ENCODE peak calls at places on chromosomes 12 and 14, in nine cellular contexts. C is lower lobe of right lung, Q is fibroblast of villous mesenchyme, O is gastrocnemius medialis, D is left lung, U is mesothelial cell of epicardium, V is sigmoid colon, M is PC-3, J is RWPE1. R is an unnamed sample.

GRCh38 chr14:103016071-103016470 is 41.3 kb downstream of the CDC42BPB start:
- DNase-seq in C (no peak), Q (no peak), O (peak; percentile 60), D (no peak), U (no peak), V (no peak), M (no peak), J (no peak), R (no peak)

GRCh38 chr12:93365616-93366015 is 12.1 kb upstream of the NUDT4 start:
- DNase-seq in C (no peak), Q (no peak), O (no peak), D (no peak), U (no peak), V (no peak), M (no peak), J (no peak), R (no peak)

GRCh38 chr12:64627781-64628180 is 17.5 kb downstream of the RASSF3 start:
- DNase-seq in C (no peak), Q (peak; percentile 77), O (no peak), D (no peak), U (no peak), V (no peak), M (no peak), J (no peak), R (peak; percentile 89)

GRCh38 chr12:112714166-112714565 is 77.4 kb upstream of the RPH3A start:
- DNase-seq in C (no peak), Q (no peak), O (no peak), D (no peak), U (no peak), V (no peak), M (peak; percentile 13), J (no peak), R (no peak)

GRCh38 chr14:68987653-68988036 is 8.5 kb upstream of the ACTN1 start:
- DNase-seq in C (no peak), Q (no peak), O (no peak), D (no peak), U (no peak), V (no peak), M (no peak), J (no peak), R (no peak)

GRCh38 chr14:53491256-53491905 is 338.3 kb upstream of the DDHD1 start:
- DNase-seq in C (no peak), Q (peak; percentile 74), O (no peak), D (no peak), U (no peak), V (no peak), M (peak; percentile 21), J (peak; percentile 26), R (peak; percentile 6)

GRCh38 chr14:75273272-75274044 is 5.2 kb upstream of the FOS start:
- DNase-seq in C (no peak), Q (peak; percentile 99), O (no peak), D (peak; percentile 48), U (no peak), V (peak; percentile 74), M (no peak), J (no peak), R (peak; percentile 83)

GRCh38 chr12:57091633-57092528 is 3.0 kb downstream of the NAB2 start:
- DNase-seq in C (no peak), Q (no peak), O (no peak), D (no peak), U (no peak), V (peak; percentile 66), M (no peak), J (no peak), R (no peak)

GRCh38 chr14:89266754-89267153 is 150.3 kb downstream of the FOXN3 start:
- DNase-seq in C (no peak), Q (no peak), O (no peak), D (no peak), U (no peak), V (no peak), M (no peak), J (no peak), R (peak; percentile 14)

GRCh38 chr12:22467190-22467589 is 77.2 kb downstream of the C2CD5 start:
- DNase-seq in C (no peak), Q (peak; percentile 67), O (no peak), D (no peak), U (no peak), V (no peak), M (no peak), J (no peak), R (no peak)

GRCh38 chr14:51860836-51861583 is 598 bp downstream of the GNG2 start:
- DNase-seq in C (no peak), Q (peak; percentile 33), O (no peak), D (no peak), U (no peak), V (no peak), M (peak; percentile 43), J (no peak), R (no peak)

GRCh38 chr12:51630256-51630880 is 39.3 kb downstream of the SCN8A start:
- DNase-seq in C (no peak), Q (no peak), O (no peak), D (no peak), U (no peak), V (no peak), M (no peak), J (no peak), R (no peak)

GRCh38 chr12:51910168-51910567 is 2.9 kb downstream of the ACVRL1 start:
- DNase-seq in C (no peak), Q (no peak), O (no peak), D (no peak), U (no peak), V (peak; percentile 17), M (no peak), J (no peak), R (peak; percentile 51)

GRCh38 chr14:96053600-96054381 is 14.6 kb downstream of the C14orf132 start:
- DNase-seq in C (no peak), Q (peak; percentile 88), O (peak; percentile 70), D (peak; percentile 63), U (peak; percentile 27), V (peak; percentile 91), M (peak; percentile 20), J (no peak), R (peak; percentile 94)

GRCh38 chr14:96051231-96051630 is 12.1 kb downstream of the C14orf132 start:
- DNase-seq in C (no peak), Q (no peak), O (no peak), D (no peak), U (no peak), V (no peak), M (no peak), J (no peak), R (no peak)

GRCh38 chr14:96053236-96053599 is 14.1 kb downstream of the C14orf132 start:
- DNase-seq in C (no peak), Q (no peak), O (no peak), D (no peak), U (no peak), V (no peak), M (no peak), J (no peak), R (no peak)

GRCh38 chr14:96052541-96053105 is 13.5 kb downstream of the C14orf132 start:
- DNase-seq in C (no peak), Q (no peak), O (no peak), D (no peak), U (peak; percentile 28), V (no peak), M (no peak), J (no peak), R (no peak)

DNA sequence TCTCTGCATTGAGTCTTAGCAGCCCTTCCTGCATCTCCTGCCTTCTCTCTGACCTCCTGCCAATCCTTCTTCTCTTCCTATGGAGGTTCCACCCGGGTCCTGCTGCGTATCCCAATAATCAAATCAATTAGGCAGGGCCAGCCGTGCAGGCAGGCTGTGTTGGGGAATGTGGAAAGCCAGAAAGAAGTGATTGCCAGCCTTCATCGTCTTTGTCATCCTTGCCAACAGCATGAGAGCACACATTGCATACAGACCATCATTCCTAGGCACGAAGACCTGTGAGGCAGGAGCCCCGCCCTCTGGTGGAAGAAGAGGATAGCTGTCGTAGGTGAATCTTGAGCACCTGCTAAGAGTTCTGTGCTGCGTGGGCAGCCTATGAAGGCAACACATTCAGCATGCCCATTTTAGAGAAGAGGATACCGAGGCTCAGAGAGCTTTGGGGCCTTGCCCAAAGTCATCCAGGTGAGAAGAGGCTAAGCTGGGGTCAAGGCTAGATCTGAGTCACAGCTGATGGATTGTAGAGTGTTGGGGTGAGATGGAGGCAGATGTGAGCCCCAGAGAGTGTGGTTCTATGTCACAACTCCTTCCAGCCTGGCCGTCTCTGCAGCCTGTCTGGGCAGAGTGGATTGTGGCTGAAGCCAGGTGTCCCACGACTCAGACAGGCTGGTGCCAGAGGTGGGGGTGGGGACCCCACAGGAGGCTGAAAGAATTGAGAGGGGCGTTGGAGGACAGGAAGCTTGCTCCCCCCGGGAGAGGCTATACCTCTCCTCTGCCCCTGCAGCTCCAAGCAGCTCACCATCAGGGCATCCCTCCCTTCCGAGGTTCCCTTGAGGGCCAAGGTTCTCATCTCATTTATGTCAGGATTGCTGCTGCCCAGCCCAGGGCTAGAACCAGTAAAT is 12.7 kb downstream of the C14orf132 start:
- DNase-seq in C (no peak), Q (no peak), O (no peak), D (no peak), U (peak; percentile 25), V (no peak), M (peak; percentile 15), J (no peak), R (no peak)
- TF ChIP-seq CTCF in C (no peak), Q (peak; percentile 22), O (no peak), D (no peak), U (no peak), V (no peak), M (peak; percentile 53), J (no peak), R (no peak)

DNA sequence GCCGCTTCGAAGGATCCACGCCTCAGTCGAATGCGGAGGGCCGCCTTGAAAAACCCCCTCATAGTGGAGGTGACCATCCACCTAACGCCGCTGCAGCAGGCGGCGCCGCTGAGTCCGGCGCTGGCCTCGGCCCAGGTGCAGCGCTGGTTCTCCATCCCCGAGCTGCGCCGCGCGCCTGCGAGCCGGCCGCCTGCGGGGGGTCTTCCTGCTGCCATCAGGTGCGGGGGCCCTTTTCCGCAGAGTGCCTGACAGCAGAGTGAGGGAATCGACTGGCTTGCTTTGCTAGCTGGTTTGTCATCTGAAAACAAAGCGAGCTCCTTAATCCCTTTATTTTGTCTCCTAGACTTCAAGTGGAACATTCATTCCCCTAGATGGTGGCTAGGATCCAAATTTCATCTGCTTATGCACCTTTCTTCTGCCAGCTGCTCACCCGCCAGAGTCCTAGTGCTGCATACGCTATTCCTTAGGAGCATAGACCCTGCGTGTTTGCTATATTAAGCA is 10.4 kb upstream of the DNAL1 start:
- DNase-seq in C (peak; percentile 55), Q (no peak), O (peak; percentile 39), D (no peak), U (peak; percentile 47), V (peak; percentile 72), M (peak; percentile 40), J (no peak), R (peak; percentile 24)
- TF ChIP-seq CTCF in C (no peak), Q (peak; percentile 23), O (no peak), D (no peak), U (no peak), V (peak; percentile 18), M (peak; percentile 54), J (no peak), R (peak; percentile 16)

GRCh38 chr12:69595689-69596088 is 10.4 kb downstream of the CCT2 start:
- DNase-seq in C (no peak), Q (no peak), O (no peak), D (no peak), U (no peak), V (no peak), M (no peak), J (no peak), R (no peak)
- TF ChIP-seq CTCF in C (no peak), Q (no peak), O (no peak), D (no peak), U (no peak), V (no peak), M (peak; percentile 17), J (no peak), R (no peak)

GRCh38 chr12:54261817-54262402 is 18.0 kb downstream of the CBX5 start:
- DNase-seq in C (no peak), Q (peak; percentile 36), O (no peak), D (no peak), U (no peak), V (no peak), M (no peak), J (no peak), R (no peak)
- TF ChIP-seq CTCF in C (no peak), Q (no peak), O (no peak), D (no peak), U (no peak), V (no peak), M (no peak), J (no peak), R (no peak)

R was measured in cardiac fibroblast.